ENCODE peak calls at places on chromosomes 6 and 20, in six cellular contexts. One of them, this sample, is unnamed.

GRCh38 chr6:28203201-28203600 is 21.9 kb upstream of the ZSCAN9 start:
- DNase-seq in right lobe of liver: no peak
- DNase-seq in ovary: no peak
- DNase-seq in lung: no peak
- DNase-seq in A549: no peak
- DNase-seq in tibial nerve: no peak
- DNase-seq in this sample: no peak

GRCh38 chr20:62236674-62236996 is 1.7 kb upstream of the OSBPL2 start:
- DNase-seq in right lobe of liver: no peak
- DNase-seq in ovary: no peak
- DNase-seq in lung: no peak
- DNase-seq in A549: no peak
- DNase-seq in tibial nerve: no peak
- DNase-seq in this sample: no peak

GRCh38 chr6:123855493-123855892 is 51.8 kb downstream of the NKAIN2 start:
- DNase-seq in right lobe of liver: no peak
- DNase-seq in ovary: no peak
- DNase-seq in lung: no peak
- DNase-seq in A549: no peak
- DNase-seq in tibial nerve: no peak
- DNase-seq in this sample: no peak

GRCh38 chr6:49342410-49342809 is 120.6 kb downstream of the MMUT start:
- DNase-seq in right lobe of liver: no peak
- DNase-seq in ovary: no peak
- DNase-seq in lung: no peak
- DNase-seq in A549: no peak
- DNase-seq in tibial nerve: no peak
- DNase-seq in this sample: no peak

GRCh38 chr20:34921436-34921835 is 34.2 kb downstream of the GSS start:
- DNase-seq in right lobe of liver: no peak
- DNase-seq in ovary: no peak
- DNase-seq in lung: no peak
- DNase-seq in A549: no peak
- DNase-seq in tibial nerve: no peak
- DNase-seq in this sample: no peak

GRCh38 chr20:31605902-31606677 is 1.0 kb downstream of the ID1 start:
- DNase-seq in right lobe of liver: no peak
- DNase-seq in ovary: peak; percentile 58
- DNase-seq in lung: peak; percentile 38
- DNase-seq in A549: no peak
- DNase-seq in tibial nerve: no peak
- DNase-seq in this sample: peak; percentile 35

GRCh38 chr20:49207071-49207470 is 12.1 kb upstream of the DDX27 start:
- DNase-seq in right lobe of liver: no peak
- DNase-seq in ovary: peak; percentile 7
- DNase-seq in lung: no peak
- DNase-seq in A549: peak; percentile 54
- DNase-seq in tibial nerve: no peak
- DNase-seq in this sample: no peak

GRCh38 chr20:43040427-43040826 is 149.3 kb downstream of the PTPRT start:
- DNase-seq in right lobe of liver: no peak
- DNase-seq in ovary: no peak
- DNase-seq in lung: no peak
- DNase-seq in A549: peak; percentile 5
- DNase-seq in tibial nerve: no peak
- DNase-seq in this sample: no peak

GRCh38 chr20:23640018-23640872 is 2.5 kb upstream of the CST3 start:
- DNase-seq in right lobe of liver: no peak
- DNase-seq in ovary: no peak
- DNase-seq in lung: no peak
- DNase-seq in A549: no peak
- DNase-seq in tibial nerve: no peak
- DNase-seq in this sample: no peak
- H3K4me1 ChIP-seq in right lobe of liver: peaks cover 8% of the 10 kb centered on the region
- H3K4me1 ChIP-seq in ovary: peaks cover 20% of the 10 kb centered on the region
- H3K4me1 ChIP-seq in lung: no peaks in the 10 kb centered on the region
- H3K4me1 ChIP-seq in A549: peaks cover 15% of the 10 kb centered on the region
- H3K4me1 ChIP-seq in tibial nerve: no peaks in the 10 kb centered on the region
- H3K4me1 ChIP-seq in this sample: peaks cover 42% of the 10 kb centered on the region

GRCh38 chr20:46367234-46367633 is 39.2 kb downstream of the ELMO2 start:
- DNase-seq in right lobe of liver: no peak
- DNase-seq in ovary: no peak
- DNase-seq in lung: no peak
- DNase-seq in A549: no peak
- DNase-seq in tibial nerve: no peak
- DNase-seq in this sample: no peak

GRCh38 chr20:46367967-46368901 is 38.2 kb downstream of the ELMO2 start:
- DNase-seq in right lobe of liver: no peak
- DNase-seq in ovary: no peak
- DNase-seq in lung: no peak
- DNase-seq in A549: no peak
- DNase-seq in tibial nerve: no peak
- DNase-seq in this sample: no peak

GRCh38 chr20:46364670-46365482 is 41.5 kb downstream of the ELMO2 start:
- DNase-seq in right lobe of liver: no peak
- DNase-seq in ovary: no peak
- DNase-seq in lung: no peak
- DNase-seq in A549: no peak
- DNase-seq in tibial nerve: no peak
- DNase-seq in this sample: no peak

GRCh38 chr20:46365483-46366215 is 40.8 kb downstream of the ELMO2 start:
- DNase-seq in right lobe of liver: no peak
- DNase-seq in ovary: no peak
- DNase-seq in lung: no peak
- DNase-seq in A549: no peak
- DNase-seq in tibial nerve: no peak
- DNase-seq in this sample: no peak

GRCh38 chr20:46366826-46367225 is 39.6 kb downstream of the ELMO2 start:
- DNase-seq in right lobe of liver: no peak
- DNase-seq in ovary: no peak
- DNase-seq in lung: no peak
- DNase-seq in A549: no peak
- DNase-seq in tibial nerve: no peak
- DNase-seq in this sample: no peak
- H3K4me1 ChIP-seq in right lobe of liver: peaks cover 7% of the 10 kb centered on the region
- H3K4me1 ChIP-seq in ovary: peaks cover 2% of the 10 kb centered on the region
- H3K4me1 ChIP-seq in lung: peaks cover 3% of the 10 kb centered on the region
- H3K4me1 ChIP-seq in A549: peaks cover 14% of the 10 kb centered on the region
- H3K4me1 ChIP-seq in tibial nerve: no peaks in the 10 kb centered on the region
- H3K4me1 ChIP-seq in this sample: peaks cover 36% of the 10 kb centered on the region

GRCh38 chr6:56534680-56535419 is 107.8 kb downstream of the DST start:
- DNase-seq in right lobe of liver: no peak
- DNase-seq in ovary: no peak
- DNase-seq in lung: no peak
- DNase-seq in A549: no peak
- DNase-seq in tibial nerve: no peak
- DNase-seq in this sample: no peak

GRCh38 chr6:56529594-56530191 is 113.0 kb downstream of the DST start:
- DNase-seq in right lobe of liver: no peak
- DNase-seq in ovary: no peak
- DNase-seq in lung: no peak
- DNase-seq in A549: no peak
- DNase-seq in tibial nerve: no peak
- DNase-seq in this sample: no peak

GRCh38 chr6:56531839-56532595 is 110.7 kb downstream of the DST start:
- DNase-seq in right lobe of liver: no peak
- DNase-seq in ovary: no peak
- DNase-seq in lung: no peak
- DNase-seq in A549: no peak
- DNase-seq in tibial nerve: no peak
- DNase-seq in this sample: no peak

GRCh38 chr6:56535626-56536025 is 107.1 kb downstream of the DST start:
- DNase-seq in right lobe of liver: no peak
- DNase-seq in ovary: no peak
- DNase-seq in lung: no peak
- DNase-seq in A549: no peak
- DNase-seq in tibial nerve: no peak
- DNase-seq in this sample: no peak

GRCh38 chr6:56532766-56533551 is 109.7 kb downstream of the DST start:
- DNase-seq in right lobe of liver: no peak
- DNase-seq in ovary: no peak
- DNase-seq in lung: no peak
- DNase-seq in A549: no peak
- DNase-seq in tibial nerve: no peak
- DNase-seq in this sample: no peak
- H3K4me1 ChIP-seq in right lobe of liver: no peaks in the 10 kb centered on the region
- H3K4me1 ChIP-seq in ovary: peaks cover 2% of the 10 kb centered on the region
- H3K4me1 ChIP-seq in lung: peaks cover 14% of the 10 kb centered on the region
- H3K4me1 ChIP-seq in A549: peaks cover 14% of the 10 kb centered on the region
- H3K4me1 ChIP-seq in tibial nerve: no peaks in the 10 kb centered on the region
- H3K4me1 ChIP-seq in this sample: peaks cover 57% of the 10 kb centered on the region

DNA sequence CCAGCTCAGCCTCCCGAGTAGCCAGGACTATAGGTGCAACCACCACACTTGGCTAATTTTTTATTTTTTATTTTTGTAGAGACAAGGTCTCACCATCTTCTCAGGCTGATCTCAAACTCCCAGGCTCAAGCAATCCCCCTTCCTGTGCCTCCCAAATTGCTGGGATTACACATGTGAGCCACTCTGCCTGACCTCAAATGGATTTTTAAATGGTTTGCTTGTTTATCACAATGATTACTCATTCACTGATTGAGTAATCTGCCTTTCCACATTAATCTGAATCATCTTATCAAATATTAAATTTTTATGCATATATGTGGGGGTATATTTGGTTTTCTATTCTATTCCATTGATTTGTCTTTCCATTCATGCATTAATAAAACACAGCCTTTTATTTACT is 9.4 kb upstream of the KHDC1L start:
- DNase-seq in right lobe of liver: no peak
- DNase-seq in ovary: no peak
- DNase-seq in lung: no peak
- DNase-seq in A549: peak; percentile 38
- DNase-seq in tibial nerve: no peak
- DNase-seq in this sample: no peak
- H3K4me1 ChIP-seq in right lobe of liver: no peaks in the 10 kb centered on the region
- H3K4me1 ChIP-seq in ovary: no peaks in the 10 kb centered on the region
- H3K4me1 ChIP-seq in lung: no peaks in the 10 kb centered on the region
- H3K4me1 ChIP-seq in A549: peaks cover 29% of the 10 kb centered on the region
- H3K4me1 ChIP-seq in tibial nerve: no peaks in the 10 kb centered on the region
- H3K4me1 ChIP-seq in this sample: no peaks in the 10 kb centered on the region

DNA sequence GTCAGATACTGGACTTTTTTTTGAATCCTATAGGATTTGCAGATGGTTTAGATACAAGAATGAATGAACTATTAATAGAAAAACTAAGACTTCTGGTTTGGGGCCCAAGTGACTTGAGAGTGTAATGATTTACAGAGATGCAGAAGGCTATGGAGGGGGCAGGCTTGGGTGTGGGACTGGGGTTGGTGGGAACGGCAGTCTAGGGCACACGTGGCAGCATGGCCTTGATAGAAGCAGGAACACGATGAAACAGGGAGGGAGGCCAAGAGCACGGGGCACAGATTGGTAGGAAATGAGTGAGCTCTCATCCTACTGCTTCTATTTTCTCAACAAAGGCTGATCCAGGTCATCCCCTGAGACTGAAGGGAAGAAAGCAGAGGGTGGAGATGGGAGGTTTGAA is 3.4 kb upstream of the UST start:
- DNase-seq in right lobe of liver: no peak
- DNase-seq in ovary: peak; percentile 49
- DNase-seq in lung: no peak
- DNase-seq in A549: no peak
- DNase-seq in tibial nerve: no peak
- DNase-seq in this sample: no peak
- H3K4me1 ChIP-seq in right lobe of liver: peaks cover 4% of the 10 kb centered on the region
- H3K4me1 ChIP-seq in ovary: peaks cover 6% of the 10 kb centered on the region
- H3K4me1 ChIP-seq in lung: no peaks in the 10 kb centered on the region
- H3K4me1 ChIP-seq in A549: peaks cover 4% of the 10 kb centered on the region
- H3K4me1 ChIP-seq in tibial nerve: no peaks in the 10 kb centered on the region
- H3K4me1 ChIP-seq in this sample: peaks cover 21% of the 10 kb centered on the region

This sample was measured in stomach.